ENCODE peak calls at places on chromosomes 13 and 19, in eight cellular contexts. One of them, this sample, is unnamed.
A peak's percentile ranks its signal among the peaks of the same experiment; 100 is the strongest.

GRCh38 chr19:32097620-32098019 is 247.8 kb upstream of the ZNF507 start:
- DNase-seq in psoas muscle: no peak
- DNase-seq in H9: no peak
- DNase-seq in K562: no peak
- DNase-seq in osteocyte: no peak
- DNase-seq in stomach: no peak
- DNase-seq in left lung: no peak
- DNase-seq in fibroblast of pulmonary artery: no peak
- DNase-seq in this sample: no peak

GRCh38 chr13:91567485-91568207 is 169.2 kb downstream of the GPC5 start:
- DNase-seq in fibroblast of pulmonary artery: no peak
- DNase-seq in H9: no peak
- DNase-seq in osteocyte: no peak
- DNase-seq in K562: no peak
- DNase-seq in stomach: no peak
- DNase-seq in psoas muscle: no peak
- DNase-seq in left lung: no peak
- DNase-seq in this sample: no peak

GRCh38 chr13:40377783-40378182 is 288.7 kb downstream of the FOXO1 start:
- DNase-seq in H9: no peak
- DNase-seq in left lung: no peak
- DNase-seq in stomach: no peak
- DNase-seq in fibroblast of pulmonary artery: peak; percentile 59
- DNase-seq in psoas muscle: no peak
- DNase-seq in osteocyte: no peak
- DNase-seq in K562: no peak
- DNase-seq in this sample: no peak

GRCh38 chr13:40981361-40981760 is 37.8 kb downstream of the ELF1 start:
- DNase-seq in H9: no peak
- DNase-seq in K562: no peak
- DNase-seq in osteocyte: no peak
- DNase-seq in psoas muscle: no peak
- DNase-seq in left lung: no peak
- DNase-seq in stomach: no peak
- DNase-seq in fibroblast of pulmonary artery: peak; percentile 66
- DNase-seq in this sample: no peak

GRCh38 chr19:7897289-7897688 is 6.4 kb upstream of the MAP2K7 start:
- DNase-seq in psoas muscle: no peak
- DNase-seq in fibroblast of pulmonary artery: no peak
- DNase-seq in stomach: no peak
- DNase-seq in H9: no peak
- DNase-seq in K562: no peak
- DNase-seq in left lung: no peak
- DNase-seq in osteocyte: no peak
- DNase-seq in this sample: no peak

GRCh38 chr19:19167612-19168011 is 2.5 kb downstream of the MEF2B start:
- DNase-seq in psoas muscle: no peak
- DNase-seq in H9: no peak
- DNase-seq in osteocyte: no peak
- DNase-seq in fibroblast of pulmonary artery: no peak
- DNase-seq in left lung: no peak
- DNase-seq in K562: no peak
- DNase-seq in stomach: no peak
- DNase-seq in this sample: no peak

GRCh38 chr13:75675421-75675820 is 39.3 kb downstream of the LMO7 start:
- DNase-seq in K562: no peak
- DNase-seq in left lung: no peak
- DNase-seq in H9: no peak
- DNase-seq in stomach: no peak
- DNase-seq in osteocyte: no peak
- DNase-seq in fibroblast of pulmonary artery: no peak
- DNase-seq in psoas muscle: no peak
- DNase-seq in this sample: no peak

GRCh38 chr13:60583911-60584753 is 187.1 kb downstream of the TDRD3 start:
- DNase-seq in H9: peak; percentile 93
- DNase-seq in left lung: no peak
- DNase-seq in psoas muscle: no peak
- DNase-seq in K562: peak; percentile 26
- DNase-seq in osteocyte: no peak
- DNase-seq in fibroblast of pulmonary artery: peak; percentile 66
- DNase-seq in stomach: no peak
- DNase-seq in this sample: no peak

GRCh38 chr19:46818812-46819211 is 30.4 kb upstream of the SLC1A5 start:
- DNase-seq in psoas muscle: no peak
- DNase-seq in osteocyte: no peak
- DNase-seq in H9: peak; percentile 43
- DNase-seq in K562: peak; percentile 76
- DNase-seq in stomach: no peak
- DNase-seq in fibroblast of pulmonary artery: peak; percentile 55
- DNase-seq in left lung: no peak
- DNase-seq in this sample: no peak

GRCh38 chr13:23159205-23159586 is 21.6 kb upstream of the SGCG start:
- DNase-seq in osteocyte: no peak
- DNase-seq in K562: no peak
- DNase-seq in stomach: no peak
- DNase-seq in psoas muscle: peak; percentile 47
- DNase-seq in H9: peak; percentile 76
- DNase-seq in fibroblast of pulmonary artery: peak; percentile 42
- DNase-seq in left lung: no peak
- DNase-seq in this sample: no peak

GRCh38 chr19:42271045-42271419 is 2.0 kb downstream of the CIC start:
- DNase-seq in psoas muscle: no peak
- DNase-seq in stomach: no peak
- DNase-seq in osteocyte: no peak
- DNase-seq in H9: no peak
- DNase-seq in fibroblast of pulmonary artery: no peak
- DNase-seq in K562: no peak
- DNase-seq in left lung: no peak
- DNase-seq in this sample: no peak

GRCh38 chr13:40096357-40096911 is 441.0 kb downstream of the COG6 start:
- DNase-seq in stomach: no peak
- DNase-seq in psoas muscle: no peak
- DNase-seq in left lung: no peak
- DNase-seq in K562: no peak
- DNase-seq in H9: no peak
- DNase-seq in osteocyte: no peak
- DNase-seq in fibroblast of pulmonary artery: no peak
- DNase-seq in this sample: no peak

GRCh38 chr19:52007805-52008557 is at the start of gene ZNF615:
- DNase-seq in psoas muscle: peak; percentile 89
- DNase-seq in fibroblast of pulmonary artery: peak; percentile 88
- DNase-seq in osteocyte: peak; percentile 95
- DNase-seq in H9: peak; percentile 88
- DNase-seq in K562: peak; percentile 80
- DNase-seq in stomach: peak; percentile 90
- DNase-seq in left lung: peak; percentile 97
- DNase-seq in this sample: peak; percentile 91

GRCh38 chr13:33292712-33293111 is 7.2 kb upstream of the STARD13 start:
- DNase-seq in fibroblast of pulmonary artery: no peak
- DNase-seq in left lung: no peak
- DNase-seq in H9: no peak
- DNase-seq in K562: no peak
- DNase-seq in osteocyte: no peak
- DNase-seq in psoas muscle: no peak
- DNase-seq in stomach: no peak
- DNase-seq in this sample: no peak

GRCh38 chr13:52851153-52851962 is 2.9 kb upstream of the PCDH8 start:
- DNase-seq in left lung: peak; percentile 71
- DNase-seq in stomach: peak; percentile 32
- DNase-seq in K562: no peak
- DNase-seq in H9: peak; percentile 85
- DNase-seq in psoas muscle: peak; percentile 19
- DNase-seq in osteocyte: no peak
- DNase-seq in fibroblast of pulmonary artery: peak; percentile 19
- DNase-seq in this sample: no peak

GRCh38 chr19:33231511-33231910 is 5.9 kb upstream of the SLC7A10 start:
- DNase-seq in psoas muscle: no peak
- DNase-seq in stomach: no peak
- DNase-seq in left lung: no peak
- DNase-seq in K562: no peak
- DNase-seq in osteocyte: no peak
- DNase-seq in fibroblast of pulmonary artery: peak; percentile 65
- DNase-seq in H9: no peak
- DNase-seq in this sample: no peak

GRCh38 chr19:44657211-44657921 is 13.7 kb downstream of the PVR start:
- DNase-seq in left lung: peak; percentile 87
- DNase-seq in osteocyte: peak; percentile 91
- DNase-seq in K562: peak; percentile 78
- DNase-seq in stomach: peak; percentile 71
- DNase-seq in fibroblast of pulmonary artery: peak; percentile 79
- DNase-seq in psoas muscle: peak; percentile 60
- DNase-seq in H9: peak; percentile 86
- DNase-seq in this sample: peak; percentile 78

GRCh38 chr19:10295305-10295846 is 5.6 kb downstream of the ICAM5 start:
- DNase-seq in stomach: peak; percentile 51
- DNase-seq in K562: no peak
- DNase-seq in H9: peak; percentile 60
- DNase-seq in psoas muscle: no peak
- DNase-seq in osteocyte: no peak
- DNase-seq in left lung: peak; percentile 94
- DNase-seq in fibroblast of pulmonary artery: no peak
- DNase-seq in this sample: no peak

GRCh38 chr19:40344422-40344821 is 3.8 kb downstream of the C19orf47 start:
- DNase-seq in fibroblast of pulmonary artery: no peak
- DNase-seq in left lung: peak; percentile 2
- DNase-seq in K562: no peak
- DNase-seq in osteocyte: no peak
- DNase-seq in H9: no peak
- DNase-seq in stomach: no peak
- DNase-seq in psoas muscle: no peak
- DNase-seq in this sample: no peak

GRCh38 chr13:107531180-107531579 is 684.2 kb downstream of the LIG4 start:
- DNase-seq in fibroblast of pulmonary artery: no peak
- DNase-seq in psoas muscle: no peak
- DNase-seq in left lung: no peak
- DNase-seq in K562: no peak
- DNase-seq in osteocyte: no peak
- DNase-seq in stomach: no peak
- DNase-seq in H9: no peak
- DNase-seq in this sample: no peak

GRCh38 chr19:13784731-13785452 is 10.4 kb upstream of the ZSWIM4 start:
- DNase-seq in fibroblast of pulmonary artery: peak; percentile 72
- DNase-seq in K562: peak; percentile 66
- DNase-seq in left lung: peak; percentile 92
- DNase-seq in osteocyte: peak; percentile 89
- DNase-seq in psoas muscle: peak; percentile 72
- DNase-seq in H9: peak; percentile 85
- DNase-seq in stomach: peak; percentile 85
- DNase-seq in this sample: peak; percentile 76

GRCh38 chr19:49891393-49891792 is 5.3 kb downstream of the IL4I1 start:
- DNase-seq in K562: no peak
- DNase-seq in H9: no peak
- DNase-seq in stomach: no peak
- DNase-seq in left lung: peak; percentile 66
- DNase-seq in fibroblast of pulmonary artery: no peak
- DNase-seq in psoas muscle: no peak
- DNase-seq in osteocyte: no peak
- DNase-seq in this sample: no peak

GRCh38 chr19:49892716-49893115 is 4.0 kb downstream of the IL4I1 start:
- DNase-seq in left lung: no peak
- DNase-seq in stomach: no peak
- DNase-seq in H9: no peak
- DNase-seq in osteocyte: no peak
- DNase-seq in K562: no peak
- DNase-seq in psoas muscle: no peak
- DNase-seq in fibroblast of pulmonary artery: no peak
- DNase-seq in this sample: no peak

GRCh38 chr19:49889038-49889686 is 7.5 kb downstream of the IL4I1 start:
- DNase-seq in fibroblast of pulmonary artery: no peak
- DNase-seq in K562: no peak
- DNase-seq in psoas muscle: no peak
- DNase-seq in left lung: no peak
- DNase-seq in stomach: no peak
- DNase-seq in osteocyte: no peak
- DNase-seq in H9: no peak
- DNase-seq in this sample: no peak

GRCh38 chr19:49889687-49890348 is 6.9 kb downstream of the IL4I1 start:
- DNase-seq in fibroblast of pulmonary artery: peak; percentile 82
- DNase-seq in osteocyte: no peak
- DNase-seq in left lung: peak; percentile 95
- DNase-seq in stomach: peak; percentile 77
- DNase-seq in K562: peak; percentile 69
- DNase-seq in H9: peak; percentile 93
- DNase-seq in psoas muscle: peak; percentile 82
- DNase-seq in this sample: no peak

GRCh38 chr19:49890349-49891311 is 6.1 kb downstream of the IL4I1 start:
- DNase-seq in left lung: peak; percentile 84
- DNase-seq in fibroblast of pulmonary artery: no peak
- DNase-seq in osteocyte: no peak
- DNase-seq in stomach: peak; percentile 57
- DNase-seq in psoas muscle: no peak
- DNase-seq in H9: peak; percentile 88
- DNase-seq in K562: peak; percentile 94
- DNase-seq in this sample: no peak
- TF ChIP-seq CTCF in left lung: peak; percentile 3
- TF ChIP-seq CTCF in fibroblast of pulmonary artery: no peak
- TF ChIP-seq CTCF in osteocyte: peak; percentile 1
- TF ChIP-seq CTCF in stomach: no peak
- TF ChIP-seq CTCF in psoas muscle: no peak
- TF ChIP-seq CTCF in H9: peak; percentile 40
- TF ChIP-seq CTCF in K562: peak; percentile 41
- TF ChIP-seq CTCF in this sample: peak; percentile 33

GRCh38 chr19:2325261-2326046 is 2.9 kb downstream of the LSM7 start:
- DNase-seq in K562: no peak
- DNase-seq in fibroblast of pulmonary artery: no peak
- DNase-seq in H9: no peak
- DNase-seq in stomach: no peak
- DNase-seq in left lung: peak; percentile 71
- DNase-seq in osteocyte: no peak
- DNase-seq in psoas muscle: no peak
- DNase-seq in this sample: no peak
- TF ChIP-seq CTCF in K562: no peak
- TF ChIP-seq CTCF in fibroblast of pulmonary artery: no peak
- TF ChIP-seq CTCF in H9: no peak
- TF ChIP-seq CTCF in stomach: no peak
- TF ChIP-seq CTCF in left lung: no peak
- TF ChIP-seq CTCF in osteocyte: no peak
- TF ChIP-seq CTCF in psoas muscle: no peak
- TF ChIP-seq CTCF in this sample: no peak

GRCh38 chr19:48997972-48998371 is 4.3 kb downstream of the RUVBL2 start:
- DNase-seq in fibroblast of pulmonary artery: peak; percentile 63
- DNase-seq in left lung: no peak
- DNase-seq in osteocyte: no peak
- DNase-seq in psoas muscle: peak; percentile 62
- DNase-seq in stomach: peak; percentile 56
- DNase-seq in K562: peak; percentile 69
- DNase-seq in H9: peak; percentile 86
- DNase-seq in this sample: no peak
- TF ChIP-seq CTCF in fibroblast of pulmonary artery: peak; percentile 58
- TF ChIP-seq CTCF in left lung: peak; percentile 44
- TF ChIP-seq CTCF in osteocyte: peak; percentile 49
- TF ChIP-seq CTCF in psoas muscle: peak; percentile 36
- TF ChIP-seq CTCF in stomach: peak; percentile 13
- TF ChIP-seq CTCF in K562: peak; percentile 79
- TF ChIP-seq CTCF in H9: peak; percentile 81
- TF ChIP-seq CTCF in this sample: peak; percentile 71

GRCh38 chr13:49132479-49133002 is 87.6 kb upstream of the MLNR start:
- DNase-seq in fibroblast of pulmonary artery: no peak
- DNase-seq in left lung: no peak
- DNase-seq in psoas muscle: no peak
- DNase-seq in osteocyte: no peak
- DNase-seq in H9: no peak
- DNase-seq in K562: no peak
- DNase-seq in stomach: no peak
- DNase-seq in this sample: no peak
- TF ChIP-seq CTCF in fibroblast of pulmonary artery: no peak
- TF ChIP-seq CTCF in left lung: no peak
- TF ChIP-seq CTCF in psoas muscle: no peak
- TF ChIP-seq CTCF in osteocyte: no peak
- TF ChIP-seq CTCF in H9: no peak
- TF ChIP-seq CTCF in K562: no peak
- TF ChIP-seq CTCF in stomach: no peak
- TF ChIP-seq CTCF in this sample: no peak

GRCh38 chr13:100674848-100675659 is 459 bp upstream of the TMTC4 start:
- DNase-seq in K562: peak; percentile 99
- DNase-seq in H9: peak; percentile 99
- DNase-seq in fibroblast of pulmonary artery: peak; percentile 98
- DNase-seq in psoas muscle: peak; percentile 99
- DNase-seq in osteocyte: peak; percentile 100
- DNase-seq in stomach: peak; percentile 100
- DNase-seq in left lung: peak; percentile 100
- DNase-seq in this sample: peak; percentile 100
- TF ChIP-seq CTCF in K562: no peak
- TF ChIP-seq CTCF in H9: peak; percentile 41
- TF ChIP-seq CTCF in fibroblast of pulmonary artery: peak; percentile 16
- TF ChIP-seq CTCF in psoas muscle: peak; percentile 34
- TF ChIP-seq CTCF in osteocyte: peak; percentile 53
- TF ChIP-seq CTCF in stomach: peak; percentile 10
- TF ChIP-seq CTCF in left lung: peak; percentile 30
- TF ChIP-seq CTCF in this sample: peak; percentile 47